ENCODE peak calls at places on chromosomes 5 and 9, in eight cellular contexts. One of them, this sample, is unnamed.

GRCh38 chr5:149851211-149851610 is 93.4 kb downstream of the PDE6A start:
- DNase-seq in naive thymus-derived CD4-positive, alpha-beta T cell: no peak
- DNase-seq in adrenal gland: no peak
- DNase-seq in Right ventricle myocardium superior: no peak
- DNase-seq in NCI-H774: no peak
- DNase-seq in iPS-NIHi11: no peak
- DNase-seq in uterus: no peak
- DNase-seq in ascending aorta: no peak
- DNase-seq in this sample: no peak

GRCh38 chr9:96116275-96117051 is 185.5 kb downstream of the HSD17B3 start:
- DNase-seq in naive thymus-derived CD4-positive, alpha-beta T cell: no peak
- DNase-seq in adrenal gland: no peak
- DNase-seq in Right ventricle myocardium superior: no peak
- DNase-seq in NCI-H774: no peak
- DNase-seq in iPS-NIHi11: no peak
- DNase-seq in uterus: no peak
- DNase-seq in ascending aorta: no peak
- DNase-seq in this sample: peak

GRCh38 chr5:76715734-76716455 is at the start of gene F2R:
- DNase-seq in naive thymus-derived CD4-positive, alpha-beta T cell: peak
- DNase-seq in adrenal gland: peak
- DNase-seq in Right ventricle myocardium superior: peak
- DNase-seq in NCI-H774: no peak
- DNase-seq in iPS-NIHi11: peak
- DNase-seq in uterus: peak
- DNase-seq in ascending aorta: peak
- DNase-seq in this sample: peak

GRCh38 chr5:150377964-150378694 is 20.6 kb downstream of the TCOF1 start:
- DNase-seq in naive thymus-derived CD4-positive, alpha-beta T cell: no peak
- DNase-seq in adrenal gland: no peak
- DNase-seq in Right ventricle myocardium superior: no peak
- DNase-seq in NCI-H774: no peak
- DNase-seq in iPS-NIHi11: no peak
- DNase-seq in uterus: no peak
- DNase-seq in ascending aorta: no peak
- DNase-seq in this sample: peak

GRCh38 chr9:126989847-126990821 is 75.6 kb downstream of the RALGPS1 start:
- DNase-seq in naive thymus-derived CD4-positive, alpha-beta T cell: no peak
- DNase-seq in adrenal gland: no peak
- DNase-seq in Right ventricle myocardium superior: peak
- DNase-seq in NCI-H774: no peak
- DNase-seq in iPS-NIHi11: peak
- DNase-seq in uterus: peak
- DNase-seq in ascending aorta: peak
- DNase-seq in this sample: no peak

GRCh38 chr5:176201811-176202210 is 36.4 kb upstream of the SIMC1 start:
- DNase-seq in naive thymus-derived CD4-positive, alpha-beta T cell: no peak
- DNase-seq in adrenal gland: no peak
- DNase-seq in Right ventricle myocardium superior: no peak
- DNase-seq in NCI-H774: no peak
- DNase-seq in iPS-NIHi11: no peak
- DNase-seq in uterus: no peak
- DNase-seq in ascending aorta: no peak
- DNase-seq in this sample: no peak

GRCh38 chr5:17860660-17861315 is 226.5 kb downstream of the TAF11L14 start:
- DNase-seq in naive thymus-derived CD4-positive, alpha-beta T cell: no peak
- DNase-seq in adrenal gland: no peak
- DNase-seq in Right ventricle myocardium superior: no peak
- DNase-seq in NCI-H774: no peak
- DNase-seq in iPS-NIHi11: no peak
- DNase-seq in uterus: no peak
- DNase-seq in ascending aorta: no peak
- DNase-seq in this sample: no peak

GRCh38 chr9:138010861-138011260 is 133.3 kb downstream of the CACNA1B start:
- DNase-seq in naive thymus-derived CD4-positive, alpha-beta T cell: no peak
- DNase-seq in adrenal gland: no peak
- DNase-seq in Right ventricle myocardium superior: peak
- DNase-seq in NCI-H774: no peak
- DNase-seq in iPS-NIHi11: no peak
- DNase-seq in uterus: no peak
- DNase-seq in ascending aorta: peak
- DNase-seq in this sample: no peak

GRCh38 chr5:51028394-51028793 is 354.9 kb upstream of the ISL1 start:
- DNase-seq in naive thymus-derived CD4-positive, alpha-beta T cell: no peak
- DNase-seq in adrenal gland: no peak
- DNase-seq in Right ventricle myocardium superior: no peak
- DNase-seq in NCI-H774: no peak
- DNase-seq in iPS-NIHi11: no peak
- DNase-seq in uterus: no peak
- DNase-seq in ascending aorta: no peak
- DNase-seq in this sample: no peak

GRCh38 chr9:35114921-35115341 is 731 bp downstream of the ATOSB start:
- DNase-seq in naive thymus-derived CD4-positive, alpha-beta T cell: peak
- DNase-seq in adrenal gland: peak
- DNase-seq in Right ventricle myocardium superior: peak
- DNase-seq in NCI-H774: no peak
- DNase-seq in iPS-NIHi11: no peak
- DNase-seq in uterus: peak
- DNase-seq in ascending aorta: peak
- DNase-seq in this sample: peak

GRCh38 chr5:110354896-110355295 is 371.6 kb downstream of the TMEM232 start:
- DNase-seq in naive thymus-derived CD4-positive, alpha-beta T cell: no peak
- DNase-seq in adrenal gland: no peak
- DNase-seq in Right ventricle myocardium superior: peak
- DNase-seq in NCI-H774: no peak
- DNase-seq in iPS-NIHi11: no peak
- DNase-seq in uterus: no peak
- DNase-seq in ascending aorta: no peak
- DNase-seq in this sample: no peak

GRCh38 chr5:176832162-176832561 is 21.8 kb downstream of the UNC5A start:
- DNase-seq in naive thymus-derived CD4-positive, alpha-beta T cell: no peak
- DNase-seq in adrenal gland: no peak
- DNase-seq in Right ventricle myocardium superior: no peak
- DNase-seq in NCI-H774: no peak
- DNase-seq in iPS-NIHi11: no peak
- DNase-seq in uterus: no peak
- DNase-seq in ascending aorta: no peak
- DNase-seq in this sample: no peak

GRCh38 chr9:98887918-98888510 is 55.7 kb upstream of the COL15A1 start:
- DNase-seq in naive thymus-derived CD4-positive, alpha-beta T cell: no peak
- DNase-seq in adrenal gland: peak
- DNase-seq in Right ventricle myocardium superior: no peak
- DNase-seq in NCI-H774: peak
- DNase-seq in iPS-NIHi11: no peak
- DNase-seq in uterus: no peak
- DNase-seq in ascending aorta: peak
- DNase-seq in this sample: peak

GRCh38 chr5:132480546-132481242 is 9.9 kb downstream of the IRF1 start:
- DNase-seq in naive thymus-derived CD4-positive, alpha-beta T cell: no peak
- DNase-seq in adrenal gland: no peak
- DNase-seq in Right ventricle myocardium superior: no peak
- DNase-seq in NCI-H774: no peak
- DNase-seq in iPS-NIHi11: no peak
- DNase-seq in uterus: no peak
- DNase-seq in ascending aorta: no peak
- DNase-seq in this sample: no peak

GRCh38 chr5:109487753-109488420 is 78.1 kb upstream of the PJA2 start:
- DNase-seq in naive thymus-derived CD4-positive, alpha-beta T cell: no peak
- DNase-seq in adrenal gland: no peak
- DNase-seq in Right ventricle myocardium superior: peak
- DNase-seq in NCI-H774: no peak
- DNase-seq in iPS-NIHi11: no peak
- DNase-seq in uterus: no peak
- DNase-seq in ascending aorta: no peak
- DNase-seq in this sample: no peak

GRCh38 chr5:72508241-72509170 is 1.3 kb upstream of the ZNF366 start:
- DNase-seq in naive thymus-derived CD4-positive, alpha-beta T cell: no peak
- DNase-seq in adrenal gland: no peak
- DNase-seq in Right ventricle myocardium superior: no peak
- DNase-seq in NCI-H774: no peak
- DNase-seq in iPS-NIHi11: no peak
- DNase-seq in uterus: no peak
- DNase-seq in ascending aorta: no peak
- DNase-seq in this sample: no peak

GRCh38 chr9:115730845-115731244 is 422.7 kb upstream of the PAPPA start:
- DNase-seq in naive thymus-derived CD4-positive, alpha-beta T cell: no peak
- DNase-seq in adrenal gland: no peak
- DNase-seq in Right ventricle myocardium superior: no peak
- DNase-seq in NCI-H774: no peak
- DNase-seq in iPS-NIHi11: no peak
- DNase-seq in uterus: no peak
- DNase-seq in ascending aorta: no peak
- DNase-seq in this sample: no peak

GRCh38 chr5:170747357-170747756 is 36.2 kb upstream of the GABRP start:
- DNase-seq in naive thymus-derived CD4-positive, alpha-beta T cell: no peak
- DNase-seq in adrenal gland: no peak
- DNase-seq in Right ventricle myocardium superior: peak
- DNase-seq in NCI-H774: no peak
- DNase-seq in iPS-NIHi11: no peak
- DNase-seq in uterus: no peak
- DNase-seq in ascending aorta: peak
- DNase-seq in this sample: no peak

GRCh38 chr5:160064441-160064840 is 54.8 kb downstream of the PWWP2A start:
- DNase-seq in naive thymus-derived CD4-positive, alpha-beta T cell: no peak
- DNase-seq in adrenal gland: no peak
- DNase-seq in Right ventricle myocardium superior: peak
- DNase-seq in NCI-H774: no peak
- DNase-seq in iPS-NIHi11: no peak
- DNase-seq in uterus: no peak
- DNase-seq in ascending aorta: no peak
- DNase-seq in this sample: no peak

GRCh38 chr9:110650991-110651411 is 17.6 kb upstream of the MUSK start:
- DNase-seq in naive thymus-derived CD4-positive, alpha-beta T cell: no peak
- DNase-seq in adrenal gland: no peak
- DNase-seq in Right ventricle myocardium superior: no peak
- DNase-seq in NCI-H774: no peak
- DNase-seq in iPS-NIHi11: no peak
- DNase-seq in uterus: peak
- DNase-seq in ascending aorta: peak
- DNase-seq in this sample: peak

GRCh38 chr9:127076860-127077657 is 45.4 kb downstream of the ANGPTL2 start:
- DNase-seq in naive thymus-derived CD4-positive, alpha-beta T cell: no peak
- DNase-seq in adrenal gland: no peak
- DNase-seq in Right ventricle myocardium superior: no peak
- DNase-seq in NCI-H774: no peak
- DNase-seq in iPS-NIHi11: no peak
- DNase-seq in uterus: no peak
- DNase-seq in ascending aorta: peak
- DNase-seq in this sample: no peak

GRCh38 chr9:119004618-119004990 is 364.6 kb downstream of the BRINP1 start:
- DNase-seq in naive thymus-derived CD4-positive, alpha-beta T cell: no peak
- DNase-seq in adrenal gland: peak
- DNase-seq in Right ventricle myocardium superior: peak
- DNase-seq in NCI-H774: no peak
- DNase-seq in iPS-NIHi11: peak
- DNase-seq in uterus: peak
- DNase-seq in ascending aorta: peak
- DNase-seq in this sample: peak

GRCh38 chr5:17235736-17236330 is 18.4 kb downstream of the BASP1 start:
- DNase-seq in naive thymus-derived CD4-positive, alpha-beta T cell: no peak
- DNase-seq in adrenal gland: no peak
- DNase-seq in Right ventricle myocardium superior: no peak
- DNase-seq in NCI-H774: no peak
- DNase-seq in iPS-NIHi11: no peak
- DNase-seq in uterus: no peak
- DNase-seq in ascending aorta: no peak
- DNase-seq in this sample: no peak

GRCh38 chr9:78821126-78821822 is 524.3 kb downstream of the PSAT1 start:
- DNase-seq in naive thymus-derived CD4-positive, alpha-beta T cell: no peak
- DNase-seq in adrenal gland: peak
- DNase-seq in Right ventricle myocardium superior: no peak
- DNase-seq in NCI-H774: peak
- DNase-seq in iPS-NIHi11: peak
- DNase-seq in uterus: no peak
- DNase-seq in ascending aorta: no peak
- DNase-seq in this sample: peak

GRCh38 chr9:82206490-82206889 is 217.9 kb downstream of the SPATA31D1 start:
- DNase-seq in naive thymus-derived CD4-positive, alpha-beta T cell: no peak
- DNase-seq in adrenal gland: no peak
- DNase-seq in Right ventricle myocardium superior: no peak
- DNase-seq in NCI-H774: no peak
- DNase-seq in iPS-NIHi11: no peak
- DNase-seq in uterus: no peak
- DNase-seq in ascending aorta: no peak
- DNase-seq in this sample: no peak

GRCh38 chr5:103511554-103511885 is 51.1 kb downstream of the NUDT12 start:
- DNase-seq in naive thymus-derived CD4-positive, alpha-beta T cell: no peak
- DNase-seq in adrenal gland: no peak
- DNase-seq in Right ventricle myocardium superior: no peak
- DNase-seq in NCI-H774: no peak
- DNase-seq in iPS-NIHi11: no peak
- DNase-seq in uterus: no peak
- DNase-seq in ascending aorta: no peak
- DNase-seq in this sample: no peak

GRCh38 chr9:137114220-137114612 is 317 bp downstream of the DPP7 start:
- DNase-seq in naive thymus-derived CD4-positive, alpha-beta T cell: no peak
- DNase-seq in adrenal gland: no peak
- DNase-seq in Right ventricle myocardium superior: no peak
- DNase-seq in NCI-H774: no peak
- DNase-seq in iPS-NIHi11: no peak
- DNase-seq in uterus: no peak
- DNase-seq in ascending aorta: no peak
- DNase-seq in this sample: no peak

GRCh38 chr5:38453506-38453905 is 102.9 kb downstream of the LIFR start:
- DNase-seq in naive thymus-derived CD4-positive, alpha-beta T cell: no peak
- DNase-seq in adrenal gland: no peak
- DNase-seq in Right ventricle myocardium superior: peak
- DNase-seq in NCI-H774: no peak
- DNase-seq in iPS-NIHi11: no peak
- DNase-seq in uterus: no peak
- DNase-seq in ascending aorta: no peak
- DNase-seq in this sample: no peak

GRCh38 chr9:117744856-117745389 is 40.7 kb downstream of the TLR4 start:
- DNase-seq in naive thymus-derived CD4-positive, alpha-beta T cell: no peak
- DNase-seq in adrenal gland: no peak
- DNase-seq in Right ventricle myocardium superior: peak
- DNase-seq in NCI-H774: no peak
- DNase-seq in iPS-NIHi11: peak
- DNase-seq in uterus: no peak
- DNase-seq in ascending aorta: no peak
- DNase-seq in this sample: peak

GRCh38 chr9:32741706-32742105 is 41.6 kb upstream of the TMEM215 start:
- DNase-seq in naive thymus-derived CD4-positive, alpha-beta T cell: no peak
- DNase-seq in adrenal gland: no peak
- DNase-seq in Right ventricle myocardium superior: no peak
- DNase-seq in NCI-H774: no peak
- DNase-seq in iPS-NIHi11: no peak
- DNase-seq in uterus: no peak
- DNase-seq in ascending aorta: no peak
- DNase-seq in this sample: peak

GRCh38 chr9:134225816-134226215 is 61.5 kb upstream of the RNU6ATAC start:
- DNase-seq in naive thymus-derived CD4-positive, alpha-beta T cell: no peak
- DNase-seq in adrenal gland: no peak
- DNase-seq in Right ventricle myocardium superior: peak
- DNase-seq in NCI-H774: no peak
- DNase-seq in iPS-NIHi11: no peak
- DNase-seq in uterus: no peak
- DNase-seq in ascending aorta: no peak
- DNase-seq in this sample: no peak

This sample was measured in left kidney.